ENCODE peak calls at places on chromosome 6, in ten cellular contexts. One of them, this sample, is unnamed.
A peak's percentile ranks its signal among the peaks of the same experiment; 100 is the strongest.

GRCh38 chr6:31132806-31133205 is 6.1 kb downstream of the PSORS1C2 start:
- DNase-seq in fibroblast of lung: no peak
- DNase-seq in effector CD4-positive, alpha-beta T cell: no peak
- DNase-seq in activated CD4-positive, alpha-beta T cell treated with anti-CD3 and anti-CD28 coated beads for 36 hours: no peak
- DNase-seq in stimulated activated CD4-positive, alpha-beta T cell treated with anti-CD3 and anti-CD28 coated beads, Interleukin-1b, Interleukin-23, amount 100 ng/mL, for 4 hours: no peak
- DNase-seq in lung microvascular endothelial cell: no peak
- DNase-seq in MCF 10A: no peak
- DNase-seq in stimulated activated CD8-positive, alpha-beta memory T cell treated with anti-CD3 and anti-CD28 coated beads, Interleukin-4, amount 100 ng/mL, for 24 hours: no peak
- DNase-seq in activated CD4-positive, CD25-positive, alpha-beta regulatory T cell: no peak
- DNase-seq in anterior cingulate cortex: no peak
- DNase-seq in this sample: no peak

GRCh38 chr6:90764001-90764400 is 177.1 kb upstream of the MAP3K7 start:
- DNase-seq in fibroblast of lung: no peak
- DNase-seq in effector CD4-positive, alpha-beta T cell: no peak
- DNase-seq in activated CD4-positive, alpha-beta T cell treated with anti-CD3 and anti-CD28 coated beads for 36 hours: no peak
- DNase-seq in stimulated activated CD4-positive, alpha-beta T cell treated with anti-CD3 and anti-CD28 coated beads, Interleukin-1b, Interleukin-23, amount 100 ng/mL, for 4 hours: no peak
- DNase-seq in lung microvascular endothelial cell: no peak
- DNase-seq in MCF 10A: no peak
- DNase-seq in stimulated activated CD8-positive, alpha-beta memory T cell treated with anti-CD3 and anti-CD28 coated beads, Interleukin-4, amount 100 ng/mL, for 24 hours: no peak
- DNase-seq in activated CD4-positive, CD25-positive, alpha-beta regulatory T cell: no peak
- DNase-seq in anterior cingulate cortex: no peak
- DNase-seq in this sample: no peak

GRCh38 chr6:4358414-4359107 is 223.2 kb upstream of the ECI2 start:
- DNase-seq in fibroblast of lung: peak; percentile 99
- DNase-seq in effector CD4-positive, alpha-beta T cell: no peak
- DNase-seq in activated CD4-positive, alpha-beta T cell treated with anti-CD3 and anti-CD28 coated beads for 36 hours: peak; percentile 72
- DNase-seq in stimulated activated CD4-positive, alpha-beta T cell treated with anti-CD3 and anti-CD28 coated beads, Interleukin-1b, Interleukin-23, amount 100 ng/mL, for 4 hours: no peak
- DNase-seq in lung microvascular endothelial cell: peak; percentile 99
- DNase-seq in MCF 10A: peak; percentile 100
- DNase-seq in stimulated activated CD8-positive, alpha-beta memory T cell treated with anti-CD3 and anti-CD28 coated beads, Interleukin-4, amount 100 ng/mL, for 24 hours: no peak
- DNase-seq in activated CD4-positive, CD25-positive, alpha-beta regulatory T cell: no peak
- DNase-seq in anterior cingulate cortex: peak; percentile 72
- DNase-seq in this sample: peak; percentile 99

GRCh38 chr6:130906736-130907381 is 79.7 kb downstream of the SMLR1 start:
- DNase-seq in fibroblast of lung: peak; percentile 91
- DNase-seq in effector CD4-positive, alpha-beta T cell: no peak
- DNase-seq in activated CD4-positive, alpha-beta T cell treated with anti-CD3 and anti-CD28 coated beads for 36 hours: no peak
- DNase-seq in stimulated activated CD4-positive, alpha-beta T cell treated with anti-CD3 and anti-CD28 coated beads, Interleukin-1b, Interleukin-23, amount 100 ng/mL, for 4 hours: no peak
- DNase-seq in lung microvascular endothelial cell: no peak
- DNase-seq in MCF 10A: peak; percentile 67
- DNase-seq in stimulated activated CD8-positive, alpha-beta memory T cell treated with anti-CD3 and anti-CD28 coated beads, Interleukin-4, amount 100 ng/mL, for 24 hours: no peak
- DNase-seq in activated CD4-positive, CD25-positive, alpha-beta regulatory T cell: no peak
- DNase-seq in anterior cingulate cortex: no peak
- DNase-seq in this sample: no peak

GRCh38 chr6:127471379-127472255 is 12.4 kb upstream of the KIAA0408 start:
- DNase-seq in fibroblast of lung: no peak
- DNase-seq in effector CD4-positive, alpha-beta T cell: no peak
- DNase-seq in activated CD4-positive, alpha-beta T cell treated with anti-CD3 and anti-CD28 coated beads for 36 hours: no peak
- DNase-seq in stimulated activated CD4-positive, alpha-beta T cell treated with anti-CD3 and anti-CD28 coated beads, Interleukin-1b, Interleukin-23, amount 100 ng/mL, for 4 hours: no peak
- DNase-seq in lung microvascular endothelial cell: no peak
- DNase-seq in MCF 10A: no peak
- DNase-seq in stimulated activated CD8-positive, alpha-beta memory T cell treated with anti-CD3 and anti-CD28 coated beads, Interleukin-4, amount 100 ng/mL, for 24 hours: no peak
- DNase-seq in activated CD4-positive, CD25-positive, alpha-beta regulatory T cell: no peak
- DNase-seq in anterior cingulate cortex: no peak
- DNase-seq in this sample: no peak

GRCh38 chr6:130922922-130923321 is 95.7 kb downstream of the SMLR1 start:
- DNase-seq in fibroblast of lung: no peak
- DNase-seq in effector CD4-positive, alpha-beta T cell: no peak
- DNase-seq in activated CD4-positive, alpha-beta T cell treated with anti-CD3 and anti-CD28 coated beads for 36 hours: no peak
- DNase-seq in stimulated activated CD4-positive, alpha-beta T cell treated with anti-CD3 and anti-CD28 coated beads, Interleukin-1b, Interleukin-23, amount 100 ng/mL, for 4 hours: no peak
- DNase-seq in lung microvascular endothelial cell: no peak
- DNase-seq in MCF 10A: no peak
- DNase-seq in stimulated activated CD8-positive, alpha-beta memory T cell treated with anti-CD3 and anti-CD28 coated beads, Interleukin-4, amount 100 ng/mL, for 24 hours: no peak
- DNase-seq in activated CD4-positive, CD25-positive, alpha-beta regulatory T cell: no peak
- DNase-seq in anterior cingulate cortex: no peak
- DNase-seq in this sample: no peak

GRCh38 chr6:160424256-160424655 is 76.1 kb downstream of the SLC22A3 start:
- DNase-seq in fibroblast of lung: no peak
- DNase-seq in effector CD4-positive, alpha-beta T cell: no peak
- DNase-seq in activated CD4-positive, alpha-beta T cell treated with anti-CD3 and anti-CD28 coated beads for 36 hours: no peak
- DNase-seq in stimulated activated CD4-positive, alpha-beta T cell treated with anti-CD3 and anti-CD28 coated beads, Interleukin-1b, Interleukin-23, amount 100 ng/mL, for 4 hours: no peak
- DNase-seq in lung microvascular endothelial cell: no peak
- DNase-seq in MCF 10A: peak; percentile 30
- DNase-seq in stimulated activated CD8-positive, alpha-beta memory T cell treated with anti-CD3 and anti-CD28 coated beads, Interleukin-4, amount 100 ng/mL, for 24 hours: no peak
- DNase-seq in activated CD4-positive, CD25-positive, alpha-beta regulatory T cell: no peak
- DNase-seq in anterior cingulate cortex: no peak
- DNase-seq in this sample: no peak

GRCh38 chr6:90895299-90896164 is 308.7 kb upstream of the MAP3K7 start:
- DNase-seq in fibroblast of lung: no peak
- DNase-seq in effector CD4-positive, alpha-beta T cell: no peak
- DNase-seq in activated CD4-positive, alpha-beta T cell treated with anti-CD3 and anti-CD28 coated beads for 36 hours: no peak
- DNase-seq in stimulated activated CD4-positive, alpha-beta T cell treated with anti-CD3 and anti-CD28 coated beads, Interleukin-1b, Interleukin-23, amount 100 ng/mL, for 4 hours: no peak
- DNase-seq in lung microvascular endothelial cell: no peak
- DNase-seq in MCF 10A: no peak
- DNase-seq in stimulated activated CD8-positive, alpha-beta memory T cell treated with anti-CD3 and anti-CD28 coated beads, Interleukin-4, amount 100 ng/mL, for 24 hours: no peak
- DNase-seq in activated CD4-positive, CD25-positive, alpha-beta regulatory T cell: no peak
- DNase-seq in anterior cingulate cortex: no peak
- DNase-seq in this sample: no peak